ENCODE peak calls at places on chromosome 21, in nine cellular contexts. T, X, E, W, V, O, H, A and R are unnamed samples.

GRCh38 chr21:39096754-39097153 is 86.5 kb downstream of the PSMG1 start:
- DNase-seq in T (no peak), X (no peak), E (peak; percentile 75), W (no peak), V (no peak), O (no peak), H (no peak), A (no peak), R (no peak)

GRCh38 chr21:46097826-46098286 is at the start of gene COL6A2:
- DNase-seq in T (peak; percentile 63), X (peak; percentile 90), E (peak; percentile 98), W (no peak), V (no peak), O (peak; percentile 59), H (peak; percentile 75), A (peak; percentile 77), R (peak; percentile 81)

GRCh38 chr21:33309778-33310177 is 15.0 kb upstream of the IFNAR1 start:
- DNase-seq in T (no peak), X (no peak), E (no peak), W (no peak), V (no peak), O (no peak), H (no peak), A (no peak), R (no peak)

GRCh38 chr21:38733973-38734546 is 71.7 kb upstream of the ETS2 start:
- DNase-seq in T (peak; percentile 89), X (peak; percentile 70), E (peak; percentile 74), W (peak; percentile 38), V (peak; percentile 57), O (peak; percentile 87), H (peak; percentile 84), A (peak; percentile 93), R (peak; percentile 74)

GRCh38 chr21:34986561-34987533 is 62.3 kb downstream of the RUNX1 start:
- DNase-seq in T (peak; percentile 67), X (peak; percentile 67), E (peak; percentile 20), W (peak; percentile 73), V (peak; percentile 18), O (peak; percentile 92), H (peak; percentile 23), A (no peak), R (no peak)

GRCh38 chr21:33898546-33898945 is 17.1 kb downstream of the ATP5PO start:
- DNase-seq in T (no peak), X (peak; percentile 18), E (no peak), W (no peak), V (no peak), O (peak; percentile 86), H (no peak), A (no peak), R (no peak)

GRCh38 chr21:17730782-17731181 is 88.4 kb downstream of the C21orf91 start:
- DNase-seq in T (peak; percentile 34), X (peak; percentile 8), E (no peak), W (no peak), V (no peak), O (peak; percentile 82), H (peak; percentile 22), A (no peak), R (no peak)

GRCh38 chr21:7953058-7953457 is 2568.3 kb upstream of the TPTE start:
- DNase-seq in T (no peak), X (no peak), E (no peak), W (no peak), V (no peak), O (no peak), H (no peak), A (no peak), R (no peak)

GRCh38 chr21:39441502-39442475 is 3.8 kb downstream of the LCA5L start:
- DNase-seq in T (peak; percentile 70), X (peak; percentile 77), E (peak; percentile 51), W (no peak), V (peak; percentile 78), O (peak; percentile 79), H (peak; percentile 42), A (no peak), R (peak; percentile 46)

GRCh38 chr21:28959367-28960099 is 33.1 kb downstream of the LTN1 start:
- DNase-seq in T (peak; percentile 84), X (peak; percentile 88), E (no peak), W (no peak), V (no peak), O (peak; percentile 84), H (peak; percentile 50), A (no peak), R (no peak)

GRCh38 chr21:29238967-29239289 is 59.8 kb upstream of the BACH1 start:
- DNase-seq in T (no peak), X (no peak), E (no peak), W (no peak), V (peak; percentile 25), O (peak; percentile 95), H (no peak), A (no peak), R (no peak)

GRCh38 chr21:42039911-42040351 is 29.8 kb upstream of the ZBTB21 start:
- DNase-seq in T (peak; percentile 58), X (peak; percentile 52), E (no peak), W (no peak), V (no peak), O (peak; percentile 71), H (peak; percentile 53), A (peak; percentile 39), R (no peak)

GRCh38 chr21:37412603-37413360 is 46.2 kb downstream of the DYRK1A start:
- DNase-seq in T (peak; percentile 41), X (peak; percentile 83), E (no peak), W (no peak), V (no peak), O (peak; percentile 33), H (no peak), A (no peak), R (no peak)

GRCh38 chr21:33372582-33372981 is 30.6 kb upstream of the IFNGR2 start:
- DNase-seq in T (no peak), X (no peak), E (no peak), W (no peak), V (no peak), O (no peak), H (no peak), A (no peak), R (no peak)

GRCh38 chr21:36125513-36126121 is 9.3 kb upstream of the CBR3 start:
- DNase-seq in T (peak; percentile 74), X (peak; percentile 70), E (peak; percentile 45), W (no peak), V (peak; percentile 75), O (peak; percentile 84), H (peak; percentile 49), A (no peak), R (peak; percentile 64)

GRCh38 chr21:45364464-45365185 is 40.3 kb upstream of the COL18A1 start:
- DNase-seq in T (peak; percentile 87), X (peak; percentile 70), E (no peak), W (no peak), V (no peak), O (peak; percentile 61), H (no peak), A (no peak), R (no peak)

GRCh38 chr21:38852278-38852677 is 46.5 kb downstream of the ETS2 start:
- DNase-seq in T (no peak), X (no peak), E (no peak), W (no peak), V (no peak), O (peak; percentile 24), H (no peak), A (no peak), R (no peak)